ENCODE peak calls at places on chromosomes 6 and 20, in five cellular contexts. S is AG04449, R is GM12878, L is lower lobe of right lung, X is AG09309. M is an unnamed sample.

GRCh38 chr6:149963212-149963461 is 606 bp upstream of the ULBP1 start:
- DNase-seq in S (no peak), R (no peak), L (no peak), X (no peak), M (no peak)

GRCh38 chr20:48298851-48299484 is 513.7 kb upstream of the SULF2 start:
- DNase-seq in S (peak), R (no peak), L (no peak), X (peak), M (peak)

GRCh38 chr20:24469116-24470030 is at the start of gene SYNDIG1:
- DNase-seq in S (no peak), R (no peak), L (no peak), X (no peak), M (no peak)

GRCh38 chr6:6657820-6658217 is 69.3 kb downstream of the LY86 start:
- DNase-seq in S (no peak), R (no peak), L (no peak), X (no peak), M (no peak)

GRCh38 chr6:155762649-155763048 is 307.0 kb upstream of the NOX3 start:
- DNase-seq in S (no peak), R (no peak), L (no peak), X (no peak), M (no peak)

GRCh38 chr6:8191629-8192028 is 89.3 kb upstream of the EEF1E1 start:
- DNase-seq in S (no peak), R (no peak), L (no peak), X (no peak), M (no peak)

GRCh38 chr6:157255079-157255478 is 68.2 kb downstream of the TMEM242 start:
- DNase-seq in S (no peak), R (no peak), L (no peak), X (no peak), M (no peak)

GRCh38 chr6:46186583-46186982 is 15.8 kb upstream of the ENPP5 start:
- DNase-seq in S (no peak), R (no peak), L (no peak), X (no peak), M (no peak)

GRCh38 chr6:1390071-1390804 is 862 bp downstream of the FOXF2 start:
- DNase-seq in S (no peak), R (no peak), L (no peak), X (peak), M (no peak)

GRCh38 chr6:168703970-168704369 is 263.0 kb downstream of the SMOC2 start:
- DNase-seq in S (no peak), R (no peak), L (no peak), X (no peak), M (no peak)

GRCh38 chr20:49700411-49701185 is 13.1 kb downstream of the B4GALT5 start:
- DNase-seq in S (no peak), R (no peak), L (no peak), X (peak), M (no peak)

GRCh38 chr6:100618349-100618671 is 153.6 kb upstream of the SIM1 start:
- DNase-seq in S (no peak), R (no peak), L (no peak), X (no peak), M (no peak)

GRCh38 chr6:16999486-17000436 is 102.1 kb upstream of the STMND1 start:
- DNase-seq in S (peak), R (no peak), L (no peak), X (peak), M (no peak)

GRCh38 chr6:32167154-32167760 is 2.9 kb downstream of the EGFL8 start:
- DNase-seq in S (no peak), R (no peak), L (no peak), X (no peak), M (no peak)

GRCh38 chr6:123888779-123889513 is 85.3 kb downstream of the NKAIN2 start:
- DNase-seq in S (no peak), R (no peak), L (no peak), X (no peak), M (no peak)
- H3K4me3 ChIP-seq in S (no peak), R (no peak), L (no peak), X (no peak), M (no peak)

GRCh38 chr6:55276745-55277627 is 50.3 kb upstream of the GFRAL start:
- DNase-seq in S (peak), R (no peak), L (no peak), X (peak), M (no peak)
- TF ChIP-seq CTCF in S (peak), R (peak), L (peak), X (peak), M (peak)

GRCh38 chr6:38305995-38306681 is 333.6 kb downstream of the BTBD9 start:
- DNase-seq in S (no peak), R (peak), L (no peak), X (no peak), M (no peak)
- H3K4me3 ChIP-seq in S (no peak), R (peak), L (no peak), X (no peak), M (no peak)

GRCh38 chr20:33217052-33217451 is at the start of gene BPIFA3:
- DNase-seq in S (no peak), R (no peak), L (no peak), X (no peak), M (no peak)

GRCh38 chr20:33209789-33210188 is 7.4 kb upstream of the BPIFA3 start:
- DNase-seq in S (no peak), R (no peak), L (peak), X (peak), M (peak)

GRCh38 chr20:33210371-33210770 is 6.8 kb upstream of the BPIFA3 start:
- DNase-seq in S (no peak), R (no peak), L (no peak), X (no peak), M (no peak)

DNA sequence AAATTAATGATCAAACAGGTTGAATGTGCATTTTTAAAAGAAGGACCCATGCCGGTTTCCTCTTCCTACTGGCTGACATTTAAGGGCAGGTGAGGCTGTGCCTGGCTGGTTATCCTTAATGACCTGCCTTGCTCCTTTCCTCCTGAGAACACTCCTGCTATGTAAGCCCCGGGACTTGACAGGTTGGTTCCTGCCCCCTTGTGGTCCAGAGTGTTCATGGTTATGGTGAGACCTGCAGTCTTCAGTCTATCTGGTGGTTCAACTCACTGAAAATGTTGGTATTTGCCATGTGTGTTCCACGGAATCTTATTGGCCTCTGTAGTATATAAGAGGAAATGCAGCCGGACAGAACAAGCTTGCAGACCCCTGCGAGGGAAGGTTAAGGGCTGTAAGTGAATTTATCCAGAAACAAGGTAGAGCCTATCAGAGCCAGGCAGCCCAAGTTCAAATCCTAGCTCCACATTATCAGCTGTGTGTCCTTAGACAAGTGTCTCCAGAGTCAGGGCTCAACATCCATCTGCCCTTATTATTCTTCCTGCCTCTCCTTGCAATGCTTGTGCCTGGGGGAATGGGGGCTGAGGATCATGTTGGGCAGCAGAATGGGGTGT is 5.2 kb upstream of the BPIFA3 start:
- DNase-seq in S (no peak), R (no peak), L (peak), X (no peak), M (peak)
- TF ChIP-seq CTCF in S (peak), R (peak), L (peak), X (peak), M (peak)

GRCh38 chr6:143370972-143371371 is 79.5 kb downstream of the ADAT2 start:
- DNase-seq in S (no peak), R (no peak), L (no peak), X (no peak), M (no peak)
- H3K4me3 ChIP-seq in S (no peak), R (no peak), L (no peak), X (no peak), M (no peak)

DNA sequence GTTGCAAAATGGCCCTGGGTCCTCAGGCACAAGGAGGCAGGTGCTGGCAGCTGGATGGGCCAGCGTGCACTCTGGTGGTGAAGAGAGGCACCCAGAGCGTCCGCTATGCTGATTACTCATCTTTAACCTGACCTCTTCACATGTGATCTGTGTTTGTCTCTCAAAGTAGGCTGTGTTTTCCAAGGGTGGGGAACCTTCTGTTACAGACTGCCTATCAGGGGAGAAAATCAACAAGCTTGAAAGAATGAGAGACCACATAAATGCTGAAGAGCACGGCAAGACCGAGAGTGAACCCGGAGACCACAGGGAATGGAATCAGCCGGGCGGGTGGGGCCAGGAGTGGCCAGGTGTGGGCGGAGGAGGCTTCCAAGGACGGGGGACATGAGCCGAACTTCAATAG is 16.2 kb downstream of the BNIP5 start:
- DNase-seq in S (no peak), R (no peak), L (no peak), X (no peak), M (no peak)
- TF ChIP-seq CTCF in S (no peak), R (no peak), L (no peak), X (no peak), M (no peak)

M was measured in retinal pigment epithelial cell.